ENCODE peak calls at places on chromosome 22, in five cellular contexts. One of them, this sample, is unnamed. For H3K4me1, the result is how much of the 10 kb centered on the place peaks cover.

GRCh38 chr22:11627436-11627797 is 3900.6 kb upstream of the OR11H1 start:
- DNase-seq in naive thymus-derived CD4-positive, alpha-beta T cell: no peak
- DNase-seq in tibial artery: no peak
- DNase-seq in body of pancreas: no peak
- DNase-seq in CD8-positive, alpha-beta memory T cell: no peak
- DNase-seq in this sample: no peak

GRCh38 chr22:32765117-32765618 is 36.3 kb upstream of the TIMP3 start:
- DNase-seq in body of pancreas: no peak
- DNase-seq in tibial artery: no peak
- DNase-seq in CD8-positive, alpha-beta memory T cell: no peak
- DNase-seq in naive thymus-derived CD4-positive, alpha-beta T cell: no peak
- DNase-seq in this sample: no peak

GRCh38 chr22:30460147-30460546 is 11.7 kb downstream of the SEC14L3 start:
- DNase-seq in body of pancreas: peak
- DNase-seq in naive thymus-derived CD4-positive, alpha-beta T cell: no peak
- DNase-seq in tibial artery: no peak
- DNase-seq in CD8-positive, alpha-beta memory T cell: no peak
- DNase-seq in this sample: no peak

GRCh38 chr22:26045051-26045450 is 124.2 kb upstream of the SEZ6L start:
- DNase-seq in CD8-positive, alpha-beta memory T cell: no peak
- DNase-seq in naive thymus-derived CD4-positive, alpha-beta T cell: no peak
- DNase-seq in body of pancreas: peak
- DNase-seq in tibial artery: no peak
- DNase-seq in this sample: no peak

GRCh38 chr22:33274214-33274828 is 216.1 kb upstream of the SYN3 start:
- DNase-seq in CD8-positive, alpha-beta memory T cell: no peak
- DNase-seq in body of pancreas: peak
- DNase-seq in tibial artery: peak
- DNase-seq in naive thymus-derived CD4-positive, alpha-beta T cell: no peak
- DNase-seq in this sample: no peak

GRCh38 chr22:17716529-17716928 is 57.7 kb downstream of the BID start:
- DNase-seq in naive thymus-derived CD4-positive, alpha-beta T cell: no peak
- DNase-seq in tibial artery: no peak
- DNase-seq in CD8-positive, alpha-beta memory T cell: no peak
- DNase-seq in body of pancreas: no peak
- DNase-seq in this sample: no peak

GRCh38 chr22:32469799-32470212 is 4.8 kb upstream of the FBXO7 start:
- DNase-seq in CD8-positive, alpha-beta memory T cell: no peak
- DNase-seq in naive thymus-derived CD4-positive, alpha-beta T cell: no peak
- DNase-seq in tibial artery: no peak
- DNase-seq in body of pancreas: peak
- DNase-seq in this sample: no peak

GRCh38 chr22:33889748-33890147 is 30.5 kb downstream of the LARGE1 start:
- DNase-seq in CD8-positive, alpha-beta memory T cell: no peak
- DNase-seq in tibial artery: no peak
- DNase-seq in body of pancreas: no peak
- DNase-seq in naive thymus-derived CD4-positive, alpha-beta T cell: no peak
- DNase-seq in this sample: no peak

GRCh38 chr22:28882545-28882877 is 861 bp upstream of the ZNRF3 start:
- DNase-seq in body of pancreas: no peak
- DNase-seq in CD8-positive, alpha-beta memory T cell: no peak
- DNase-seq in tibial artery: peak
- DNase-seq in naive thymus-derived CD4-positive, alpha-beta T cell: no peak
- DNase-seq in this sample: peak

GRCh38 chr22:40922484-40923303 is 28.5 kb upstream of the RBX1 start:
- DNase-seq in naive thymus-derived CD4-positive, alpha-beta T cell: peak
- DNase-seq in tibial artery: no peak
- DNase-seq in body of pancreas: no peak
- DNase-seq in CD8-positive, alpha-beta memory T cell: no peak
- DNase-seq in this sample: no peak

GRCh38 chr22:29887358-29887757 is 4.4 kb downstream of the MTMR3 start:
- DNase-seq in tibial artery: no peak
- DNase-seq in naive thymus-derived CD4-positive, alpha-beta T cell: no peak
- DNase-seq in CD8-positive, alpha-beta memory T cell: no peak
- DNase-seq in body of pancreas: no peak
- DNase-seq in this sample: no peak

GRCh38 chr22:39178206-39179111 is 26.0 kb upstream of the CBX7 start:
- DNase-seq in body of pancreas: no peak
- DNase-seq in tibial artery: no peak
- DNase-seq in CD8-positive, alpha-beta memory T cell: no peak
- DNase-seq in naive thymus-derived CD4-positive, alpha-beta T cell: no peak
- DNase-seq in this sample: no peak

GRCh38 chr22:48337957-48338792 is 1489.5 kb downstream of the BRD1 start:
- DNase-seq in tibial artery: no peak
- DNase-seq in CD8-positive, alpha-beta memory T cell: no peak
- DNase-seq in naive thymus-derived CD4-positive, alpha-beta T cell: no peak
- DNase-seq in body of pancreas: peak
- DNase-seq in this sample: no peak

GRCh38 chr22:29039148-29039547 is 22.5 kb downstream of the C22orf31 start:
- DNase-seq in body of pancreas: no peak
- DNase-seq in tibial artery: no peak
- DNase-seq in naive thymus-derived CD4-positive, alpha-beta T cell: no peak
- DNase-seq in CD8-positive, alpha-beta memory T cell: no peak
- DNase-seq in this sample: no peak

GRCh38 chr22:49008682-49009235 is 818.9 kb downstream of the BRD1 start:
- DNase-seq in body of pancreas: no peak
- DNase-seq in CD8-positive, alpha-beta memory T cell: no peak
- DNase-seq in naive thymus-derived CD4-positive, alpha-beta T cell: no peak
- DNase-seq in tibial artery: peak
- DNase-seq in this sample: no peak

GRCh38 chr22:44648085-44648820 is 53.8 kb upstream of the PRR5 start:
- DNase-seq in body of pancreas: no peak
- DNase-seq in CD8-positive, alpha-beta memory T cell: no peak
- DNase-seq in naive thymus-derived CD4-positive, alpha-beta T cell: no peak
- DNase-seq in tibial artery: no peak
- DNase-seq in this sample: peak

GRCh38 chr22:35894937-35895708 is 133.5 kb downstream of the RBFOX2 start:
- DNase-seq in body of pancreas: no peak
- DNase-seq in tibial artery: peak
- DNase-seq in naive thymus-derived CD4-positive, alpha-beta T cell: no peak
- DNase-seq in CD8-positive, alpha-beta memory T cell: no peak
- DNase-seq in this sample: no peak

GRCh38 chr22:35893698-35894097 is 134.9 kb downstream of the RBFOX2 start:
- DNase-seq in tibial artery: no peak
- DNase-seq in body of pancreas: no peak
- DNase-seq in CD8-positive, alpha-beta memory T cell: no peak
- DNase-seq in naive thymus-derived CD4-positive, alpha-beta T cell: no peak
- DNase-seq in this sample: no peak

GRCh38 chr22:35899736-35900135 is 128.9 kb downstream of the RBFOX2 start:
- DNase-seq in tibial artery: no peak
- DNase-seq in CD8-positive, alpha-beta memory T cell: no peak
- DNase-seq in body of pancreas: no peak
- DNase-seq in naive thymus-derived CD4-positive, alpha-beta T cell: no peak
- DNase-seq in this sample: no peak

GRCh38 chr22:35894464-35894878 is 134.2 kb downstream of the RBFOX2 start:
- DNase-seq in naive thymus-derived CD4-positive, alpha-beta T cell: no peak
- DNase-seq in tibial artery: peak
- DNase-seq in CD8-positive, alpha-beta memory T cell: no peak
- DNase-seq in body of pancreas: no peak
- DNase-seq in this sample: no peak

DNA sequence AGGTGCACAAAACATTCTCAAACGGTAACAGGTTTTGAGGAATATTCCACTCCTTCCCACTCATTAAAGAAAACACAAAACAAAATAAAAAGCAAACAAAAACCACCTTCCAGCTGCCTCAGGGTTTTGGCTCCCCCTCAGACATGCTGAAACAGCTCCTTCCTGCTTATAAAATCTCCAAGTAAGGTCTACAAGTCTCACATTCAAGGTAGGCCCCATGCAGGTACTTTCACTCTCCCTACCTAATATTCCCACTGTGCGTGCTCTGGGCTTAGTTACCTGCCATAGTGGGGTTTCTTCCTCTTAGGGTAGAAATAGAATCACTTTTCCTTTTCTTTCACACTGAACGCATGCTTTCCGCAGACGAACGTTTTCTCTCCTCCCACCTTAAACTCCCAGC is 132.3 kb downstream of the RBFOX2 start:
- DNase-seq in naive thymus-derived CD4-positive, alpha-beta T cell: no peak
- DNase-seq in body of pancreas: no peak
- DNase-seq in tibial artery: no peak
- DNase-seq in CD8-positive, alpha-beta memory T cell: no peak
- DNase-seq in this sample: no peak
- H3K4me1 ChIP-seq in naive thymus-derived CD4-positive, alpha-beta T cell: under half
- H3K4me1 ChIP-seq in body of pancreas: under half
- H3K4me1 ChIP-seq in tibial artery: under half
- H3K4me1 ChIP-seq in CD8-positive, alpha-beta memory T cell: under half
- H3K4me1 ChIP-seq in this sample: half or more

DNA sequence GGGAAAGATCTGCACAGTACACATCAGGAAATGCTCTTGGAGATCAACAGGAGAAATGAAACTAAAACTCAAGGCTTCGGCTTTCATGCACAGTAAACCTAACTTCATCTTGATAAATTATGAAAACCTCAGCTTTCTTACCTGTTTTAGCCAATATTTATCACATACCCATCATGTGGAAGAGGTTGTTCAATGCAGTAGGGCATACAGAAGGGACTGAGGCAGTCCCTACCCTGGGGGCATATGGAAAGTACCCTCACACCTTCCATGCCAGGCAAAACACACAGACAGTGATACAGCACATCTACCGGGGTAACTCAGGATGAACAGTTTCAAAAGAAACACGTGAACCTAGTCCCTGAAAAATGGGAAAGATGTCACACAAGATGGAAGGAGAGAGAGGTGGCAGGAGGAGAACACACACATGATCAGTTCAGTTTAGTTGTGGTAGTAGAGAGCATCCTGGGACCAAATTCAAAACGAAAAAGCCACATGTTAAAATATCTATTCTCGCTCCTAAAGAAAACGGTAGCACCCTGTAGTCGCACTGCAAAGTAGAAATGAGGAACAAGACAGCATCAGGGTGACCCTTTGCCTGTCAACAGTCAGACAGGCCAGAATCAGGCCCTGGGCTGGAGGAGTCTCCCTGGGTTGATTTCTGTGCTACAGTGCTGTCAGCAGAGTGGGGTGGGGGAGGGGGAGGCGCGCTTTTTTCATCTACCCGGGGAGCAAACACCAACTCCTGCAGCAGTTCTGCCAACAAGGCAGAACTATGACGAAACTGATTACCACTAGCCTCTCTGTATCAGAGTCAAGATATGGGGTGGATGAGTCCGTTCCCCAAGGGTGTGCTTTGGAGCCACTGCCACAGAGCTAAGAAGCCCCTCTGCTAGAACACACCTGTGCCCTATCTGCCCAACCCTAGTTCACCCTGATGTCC is 1.3 kb downstream of the HIRA start:
- DNase-seq in tibial artery: no peak
- DNase-seq in naive thymus-derived CD4-positive, alpha-beta T cell: peak
- DNase-seq in CD8-positive, alpha-beta memory T cell: peak
- DNase-seq in body of pancreas: peak
- DNase-seq in this sample: peak
- H3K4me1 ChIP-seq in tibial artery: under half
- H3K4me1 ChIP-seq in naive thymus-derived CD4-positive, alpha-beta T cell: under half
- H3K4me1 ChIP-seq in CD8-positive, alpha-beta memory T cell: under half
- H3K4me1 ChIP-seq in body of pancreas: under half
- H3K4me1 ChIP-seq in this sample: under half

GRCh38 chr22:36922752-36923457 is 9.5 kb downstream of the CSF2RB start:
- DNase-seq in tibial artery: no peak
- DNase-seq in CD8-positive, alpha-beta memory T cell: no peak
- DNase-seq in body of pancreas: no peak
- DNase-seq in naive thymus-derived CD4-positive, alpha-beta T cell: no peak
- DNase-seq in this sample: no peak
- H3K4me1 ChIP-seq in tibial artery: under half
- H3K4me1 ChIP-seq in CD8-positive, alpha-beta memory T cell: under half
- H3K4me1 ChIP-seq in body of pancreas: under half
- H3K4me1 ChIP-seq in naive thymus-derived CD4-positive, alpha-beta T cell: under half
- H3K4me1 ChIP-seq in this sample: under half

GRCh38 chr22:46085831-46086576 is 64.3 kb upstream of the PPARA start:
- DNase-seq in CD8-positive, alpha-beta memory T cell: no peak
- DNase-seq in body of pancreas: peak
- DNase-seq in naive thymus-derived CD4-positive, alpha-beta T cell: no peak
- DNase-seq in tibial artery: peak
- DNase-seq in this sample: peak

GRCh38 chr22:46084376-46084775 is 66.0 kb upstream of the PPARA start:
- DNase-seq in tibial artery: peak
- DNase-seq in body of pancreas: no peak
- DNase-seq in CD8-positive, alpha-beta memory T cell: peak
- DNase-seq in naive thymus-derived CD4-positive, alpha-beta T cell: no peak
- DNase-seq in this sample: no peak

GRCh38 chr22:46083383-46084350 is 66.7 kb upstream of the PPARA start:
- DNase-seq in CD8-positive, alpha-beta memory T cell: peak
- DNase-seq in tibial artery: peak
- DNase-seq in body of pancreas: peak
- DNase-seq in naive thymus-derived CD4-positive, alpha-beta T cell: no peak
- DNase-seq in this sample: peak

GRCh38 chr22:46086577-46087335 is 63.6 kb upstream of the PPARA start:
- DNase-seq in body of pancreas: peak
- DNase-seq in tibial artery: peak
- DNase-seq in CD8-positive, alpha-beta memory T cell: no peak
- DNase-seq in naive thymus-derived CD4-positive, alpha-beta T cell: no peak
- DNase-seq in this sample: peak

DNA sequence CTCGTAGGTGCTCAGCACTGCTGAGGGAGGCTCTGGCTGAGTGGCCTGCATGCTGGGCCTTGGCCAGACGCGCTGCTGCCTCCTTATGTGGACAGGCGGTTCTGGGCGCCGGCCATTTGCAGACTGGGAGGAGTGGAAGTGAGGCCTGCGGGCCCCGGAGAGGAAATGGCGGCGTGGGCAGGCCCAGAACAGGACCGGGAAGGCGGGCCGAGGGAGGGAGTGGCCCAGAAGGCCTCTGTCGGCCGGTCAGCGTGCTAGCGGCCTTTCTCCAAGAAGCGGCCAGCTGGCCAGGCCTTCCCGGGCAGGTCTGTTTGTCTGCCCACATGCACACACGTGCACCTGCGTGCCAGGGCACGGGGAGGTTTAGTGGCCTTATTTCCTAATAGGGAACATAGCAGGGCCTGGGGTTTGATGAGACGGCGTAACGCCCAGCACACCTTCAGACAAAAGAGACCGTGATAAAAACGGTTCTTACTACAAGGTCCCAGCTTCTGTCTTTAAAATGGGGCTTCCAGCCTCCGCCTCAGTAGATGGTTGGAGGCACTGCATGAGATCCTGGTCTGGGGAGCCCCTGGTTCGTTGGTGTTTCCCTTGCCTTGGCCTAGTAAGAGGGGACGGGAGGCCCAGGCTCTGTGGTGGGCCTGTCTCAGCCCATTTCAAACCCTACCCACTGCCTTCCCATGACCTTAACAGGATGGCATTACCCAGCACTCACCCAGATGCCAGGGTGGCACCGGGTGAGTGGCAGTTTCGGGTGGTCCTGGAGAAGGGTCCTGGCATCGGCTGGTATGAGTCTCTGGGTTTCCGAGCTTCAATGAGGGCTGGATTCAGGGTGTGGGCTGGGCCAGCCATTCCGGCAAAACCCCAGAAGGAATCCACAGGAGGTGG is 65.1 kb upstream of the PPARA start:
- DNase-seq in naive thymus-derived CD4-positive, alpha-beta T cell: no peak
- DNase-seq in CD8-positive, alpha-beta memory T cell: peak
- DNase-seq in tibial artery: peak
- DNase-seq in body of pancreas: peak
- DNase-seq in this sample: peak
- H3K4me1 ChIP-seq in naive thymus-derived CD4-positive, alpha-beta T cell: under half
- H3K4me1 ChIP-seq in CD8-positive, alpha-beta memory T cell: under half
- H3K4me1 ChIP-seq in tibial artery: half or more
- H3K4me1 ChIP-seq in body of pancreas: half or more
- H3K4me1 ChIP-seq in this sample: half or more

GRCh38 chr22:19358195-19358594 is 66.7 kb upstream of the CLTCL1 start:
- DNase-seq in CD8-positive, alpha-beta memory T cell: no peak
- DNase-seq in tibial artery: no peak
- DNase-seq in naive thymus-derived CD4-positive, alpha-beta T cell: no peak
- DNase-seq in body of pancreas: no peak
- DNase-seq in this sample: no peak
- H3K4me1 ChIP-seq in CD8-positive, alpha-beta memory T cell: under half
- H3K4me1 ChIP-seq in tibial artery: under half
- H3K4me1 ChIP-seq in naive thymus-derived CD4-positive, alpha-beta T cell: under half
- H3K4me1 ChIP-seq in body of pancreas: under half
- H3K4me1 ChIP-seq in this sample: under half